ENCODE peak calls at places on chromosomes 13 and 19, in nine cellular contexts. One of them, this sample, is unnamed.

GRCh38 chr19:45764487-45764886 is 4.6 kb downstream of the SIX5 start:
- DNase-seq in lung: no peak
- DNase-seq in heart left ventricle: peak; percentile 35
- DNase-seq in WERI-Rb-1: no peak
- DNase-seq in breast epithelium: no peak
- DNase-seq in PC-9: no peak
- DNase-seq in hepatocyte: no peak
- DNase-seq in fibroblast of pulmonary artery: no peak
- DNase-seq in A673: no peak
- DNase-seq in this sample: no peak

GRCh38 chr13:43364210-43365041 is 341.0 kb downstream of the DNAJC15 start:
- DNase-seq in fibroblast of pulmonary artery: peak; percentile 88
- DNase-seq in breast epithelium: no peak
- DNase-seq in hepatocyte: no peak
- DNase-seq in A673: peak; percentile 81
- DNase-seq in PC-9: no peak
- DNase-seq in heart left ventricle: no peak
- DNase-seq in WERI-Rb-1: no peak
- DNase-seq in lung: no peak
- DNase-seq in this sample: peak; percentile 82

GRCh38 chr13:104871456-104871855 is 1664.0 kb downstream of the EFNB2 start:
- DNase-seq in heart left ventricle: no peak
- DNase-seq in fibroblast of pulmonary artery: no peak
- DNase-seq in A673: no peak
- DNase-seq in PC-9: no peak
- DNase-seq in lung: no peak
- DNase-seq in hepatocyte: no peak
- DNase-seq in breast epithelium: no peak
- DNase-seq in WERI-Rb-1: no peak
- DNase-seq in this sample: no peak

GRCh38 chr19:29942404-29943261 is 594 bp downstream of the URI1 start:
- DNase-seq in hepatocyte: peak; percentile 78
- DNase-seq in lung: peak; percentile 49
- DNase-seq in A673: peak; percentile 70
- DNase-seq in WERI-Rb-1: peak; percentile 58
- DNase-seq in fibroblast of pulmonary artery: no peak
- DNase-seq in heart left ventricle: peak; percentile 67
- DNase-seq in breast epithelium: no peak
- DNase-seq in PC-9: peak; percentile 60
- DNase-seq in this sample: peak; percentile 42

GRCh38 chr13:112651306-112651705 is 38.5 kb upstream of the ATP11A start:
- DNase-seq in heart left ventricle: no peak
- DNase-seq in lung: no peak
- DNase-seq in WERI-Rb-1: no peak
- DNase-seq in A673: no peak
- DNase-seq in PC-9: no peak
- DNase-seq in breast epithelium: no peak
- DNase-seq in fibroblast of pulmonary artery: peak; percentile 79
- DNase-seq in hepatocyte: no peak
- DNase-seq in this sample: peak; percentile 79

GRCh38 chr19:58063712-58064111 is 4.6 kb downstream of the ZNF135 start:
- DNase-seq in PC-9: no peak
- DNase-seq in lung: no peak
- DNase-seq in WERI-Rb-1: no peak
- DNase-seq in heart left ventricle: no peak
- DNase-seq in A673: no peak
- DNase-seq in breast epithelium: no peak
- DNase-seq in fibroblast of pulmonary artery: no peak
- DNase-seq in hepatocyte: no peak
- DNase-seq in this sample: no peak

GRCh38 chr19:44876930-44877530 is 14.0 kb upstream of the TOMM40 start:
- DNase-seq in breast epithelium: no peak
- DNase-seq in WERI-Rb-1: peak; percentile 87
- DNase-seq in hepatocyte: no peak
- DNase-seq in heart left ventricle: no peak
- DNase-seq in fibroblast of pulmonary artery: no peak
- DNase-seq in lung: no peak
- DNase-seq in A673: no peak
- DNase-seq in PC-9: no peak
- DNase-seq in this sample: no peak

GRCh38 chr13:74052402-74052928 is 81.7 kb downstream of the KLF12 start:
- DNase-seq in A673: no peak
- DNase-seq in breast epithelium: no peak
- DNase-seq in lung: no peak
- DNase-seq in fibroblast of pulmonary artery: no peak
- DNase-seq in WERI-Rb-1: no peak
- DNase-seq in heart left ventricle: no peak
- DNase-seq in hepatocyte: no peak
- DNase-seq in PC-9: no peak
- DNase-seq in this sample: no peak

GRCh38 chr13:95226932-95227718 is 74.1 kb downstream of the ABCC4 start:
- DNase-seq in breast epithelium: no peak
- DNase-seq in lung: no peak
- DNase-seq in heart left ventricle: no peak
- DNase-seq in PC-9: no peak
- DNase-seq in WERI-Rb-1: no peak
- DNase-seq in A673: no peak
- DNase-seq in fibroblast of pulmonary artery: no peak
- DNase-seq in hepatocyte: no peak
- DNase-seq in this sample: no peak

GRCh38 chr19:28694812-28695211 is 518.1 kb downstream of the UQCRFS1 start:
- DNase-seq in lung: no peak
- DNase-seq in A673: no peak
- DNase-seq in heart left ventricle: no peak
- DNase-seq in hepatocyte: no peak
- DNase-seq in fibroblast of pulmonary artery: no peak
- DNase-seq in breast epithelium: no peak
- DNase-seq in WERI-Rb-1: no peak
- DNase-seq in PC-9: no peak
- DNase-seq in this sample: no peak

GRCh38 chr19:56245062-56245740 is 27.3 kb upstream of the EDDM13 start:
- DNase-seq in A673: no peak
- DNase-seq in WERI-Rb-1: no peak
- DNase-seq in heart left ventricle: no peak
- DNase-seq in breast epithelium: no peak
- DNase-seq in PC-9: no peak
- DNase-seq in hepatocyte: no peak
- DNase-seq in fibroblast of pulmonary artery: no peak
- DNase-seq in lung: no peak
- DNase-seq in this sample: no peak

GRCh38 chr19:31770220-31770619 is 421.0 kb upstream of the TSHZ3 start:
- DNase-seq in fibroblast of pulmonary artery: no peak
- DNase-seq in WERI-Rb-1: no peak
- DNase-seq in heart left ventricle: no peak
- DNase-seq in A673: no peak
- DNase-seq in lung: no peak
- DNase-seq in hepatocyte: no peak
- DNase-seq in PC-9: no peak
- DNase-seq in breast epithelium: no peak
- DNase-seq in this sample: no peak

GRCh38 chr13:99577934-99578917 is 77.0 kb downstream of the TM9SF2 start:
- DNase-seq in PC-9: no peak
- DNase-seq in breast epithelium: no peak
- DNase-seq in fibroblast of pulmonary artery: peak; percentile 26
- DNase-seq in WERI-Rb-1: no peak
- DNase-seq in A673: peak; percentile 17
- DNase-seq in lung: no peak
- DNase-seq in heart left ventricle: no peak
- DNase-seq in hepatocyte: no peak
- DNase-seq in this sample: peak; percentile 16

GRCh38 chr19:36605839-36606478 is 846 bp downstream of the ZNF382 start:
- DNase-seq in fibroblast of pulmonary artery: peak; percentile 8
- DNase-seq in hepatocyte: no peak
- DNase-seq in lung: no peak
- DNase-seq in PC-9: no peak
- DNase-seq in heart left ventricle: no peak
- DNase-seq in breast epithelium: no peak
- DNase-seq in A673: peak; percentile 44
- DNase-seq in WERI-Rb-1: no peak
- DNase-seq in this sample: peak; percentile 41

GRCh38 chr19:13985771-13986347 is 20.3 kb downstream of the RFX1 start:
- DNase-seq in lung: no peak
- DNase-seq in fibroblast of pulmonary artery: no peak
- DNase-seq in hepatocyte: no peak
- DNase-seq in A673: no peak
- DNase-seq in heart left ventricle: no peak
- DNase-seq in breast epithelium: no peak
- DNase-seq in WERI-Rb-1: peak; percentile 27
- DNase-seq in PC-9: no peak
- DNase-seq in this sample: no peak
- H3K4me3 ChIP-seq in lung: no peak overlapping the region
- H3K4me3 ChIP-seq in fibroblast of pulmonary artery: no peak overlapping the region
- H3K4me3 ChIP-seq in hepatocyte: no peak overlapping the region
- H3K4me3 ChIP-seq in A673: no peak overlapping the region
- H3K4me3 ChIP-seq in heart left ventricle: no peak overlapping the region
- H3K4me3 ChIP-seq in breast epithelium: no peak overlapping the region
- H3K4me3 ChIP-seq in WERI-Rb-1: no peak overlapping the region
- H3K4me3 ChIP-seq in PC-9: no peak overlapping the region
- H3K4me3 ChIP-seq in this sample: no peak overlapping the region

DNA sequence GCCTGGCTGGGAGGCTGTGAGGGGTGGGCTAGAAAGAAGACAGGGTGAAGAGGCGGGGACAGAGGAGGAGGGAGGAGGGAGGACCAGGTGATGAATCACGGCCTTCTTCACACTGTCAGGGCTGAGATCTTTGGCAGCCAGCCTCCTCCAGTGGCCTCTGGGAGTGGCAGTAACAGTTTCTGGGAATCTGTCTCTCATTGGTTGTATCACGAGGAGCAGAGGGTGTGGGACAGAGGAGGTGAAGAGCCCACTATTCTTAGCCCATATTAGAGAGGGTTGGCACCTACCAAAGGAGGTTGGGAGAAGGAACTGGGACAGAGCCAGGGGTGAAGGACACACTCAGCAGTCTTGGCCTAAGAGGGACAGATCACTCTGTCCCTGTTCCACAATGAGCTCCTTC is 9.6 kb upstream of the ZNRF4 start:
- DNase-seq in heart left ventricle: no peak
- DNase-seq in WERI-Rb-1: no peak
- DNase-seq in hepatocyte: no peak
- DNase-seq in lung: no peak
- DNase-seq in A673: peak; percentile 51
- DNase-seq in fibroblast of pulmonary artery: no peak
- DNase-seq in breast epithelium: no peak
- DNase-seq in PC-9: no peak
- DNase-seq in this sample: peak; percentile 16
- TF ChIP-seq CTCF in heart left ventricle: no peak
- TF ChIP-seq CTCF in WERI-Rb-1: no peak
- TF ChIP-seq CTCF in hepatocyte: no peak
- TF ChIP-seq CTCF in lung: no peak
- TF ChIP-seq CTCF in A673: no peak
- TF ChIP-seq CTCF in fibroblast of pulmonary artery: no peak
- TF ChIP-seq CTCF in breast epithelium: no peak
- TF ChIP-seq CTCF in PC-9: no peak
- TF ChIP-seq CTCF in this sample: no peak

DNA sequence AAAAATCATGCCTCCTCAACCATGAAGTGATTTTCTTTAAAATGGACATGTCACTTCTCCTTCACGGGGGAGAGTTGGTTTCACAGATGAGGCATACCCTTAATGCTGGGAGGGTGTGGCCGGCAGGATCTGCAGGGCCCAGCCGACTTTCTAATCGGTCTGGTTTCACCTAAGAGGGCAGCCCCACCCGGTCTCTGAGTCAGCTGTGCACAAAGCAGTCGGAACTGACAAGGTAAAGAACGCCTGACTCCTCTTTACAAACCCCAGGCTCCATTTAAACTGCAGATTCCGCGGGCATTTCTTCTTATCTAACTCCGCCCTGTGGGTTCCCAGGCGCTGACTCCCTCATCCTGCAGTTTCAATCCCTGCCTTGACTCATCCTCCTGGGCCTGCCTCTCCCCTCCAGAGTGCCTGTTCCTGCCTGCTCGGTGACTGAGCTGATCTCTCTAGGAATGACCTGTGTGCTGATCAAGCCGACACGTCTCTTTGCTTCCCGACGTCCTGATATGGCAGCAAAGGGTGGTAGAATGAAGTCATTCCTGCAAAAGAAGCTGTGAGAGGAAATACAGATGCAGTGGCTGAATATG is 63.4 kb downstream of the EFNB2 start:
- DNase-seq in lung: peak; percentile 52
- DNase-seq in WERI-Rb-1: no peak
- DNase-seq in fibroblast of pulmonary artery: peak; percentile 80
- DNase-seq in A673: no peak
- DNase-seq in hepatocyte: peak; percentile 94
- DNase-seq in breast epithelium: no peak
- DNase-seq in heart left ventricle: no peak
- DNase-seq in PC-9: peak; percentile 88
- DNase-seq in this sample: peak; percentile 75
- H3K4me3 ChIP-seq in lung: no peak overlapping the region
- H3K4me3 ChIP-seq in WERI-Rb-1: no peak overlapping the region
- H3K4me3 ChIP-seq in fibroblast of pulmonary artery: peak overlapping the region; percentile 21
- H3K4me3 ChIP-seq in A673: no peak overlapping the region
- H3K4me3 ChIP-seq in hepatocyte: no peak overlapping the region
- H3K4me3 ChIP-seq in breast epithelium: no peak overlapping the region
- H3K4me3 ChIP-seq in heart left ventricle: no peak overlapping the region
- H3K4me3 ChIP-seq in PC-9: peak overlapping the region; percentile 41
- H3K4me3 ChIP-seq in this sample: no peak overlapping the region

GRCh38 chr19:16373539-16373938 is 48.9 kb downstream of the KLF2 start:
- DNase-seq in hepatocyte: no peak
- DNase-seq in breast epithelium: no peak
- DNase-seq in WERI-Rb-1: no peak
- DNase-seq in PC-9: no peak
- DNase-seq in fibroblast of pulmonary artery: peak; percentile 54
- DNase-seq in heart left ventricle: no peak
- DNase-seq in lung: no peak
- DNase-seq in A673: no peak
- DNase-seq in this sample: peak; percentile 75

GRCh38 chr19:16373989-16374388 is 49.4 kb downstream of the KLF2 start:
- DNase-seq in A673: no peak
- DNase-seq in lung: no peak
- DNase-seq in hepatocyte: no peak
- DNase-seq in WERI-Rb-1: no peak
- DNase-seq in PC-9: no peak
- DNase-seq in breast epithelium: no peak
- DNase-seq in fibroblast of pulmonary artery: no peak
- DNase-seq in heart left ventricle: no peak
- DNase-seq in this sample: no peak

GRCh38 chr19:16372065-16372915 is 47.7 kb downstream of the KLF2 start:
- DNase-seq in fibroblast of pulmonary artery: no peak
- DNase-seq in lung: no peak
- DNase-seq in breast epithelium: no peak
- DNase-seq in heart left ventricle: no peak
- DNase-seq in hepatocyte: no peak
- DNase-seq in A673: no peak
- DNase-seq in PC-9: no peak
- DNase-seq in WERI-Rb-1: no peak
- DNase-seq in this sample: no peak

GRCh38 chr19:16374436-16374835 is 49.8 kb downstream of the KLF2 start:
- DNase-seq in WERI-Rb-1: no peak
- DNase-seq in heart left ventricle: no peak
- DNase-seq in lung: no peak
- DNase-seq in PC-9: no peak
- DNase-seq in breast epithelium: no peak
- DNase-seq in A673: no peak
- DNase-seq in hepatocyte: no peak
- DNase-seq in fibroblast of pulmonary artery: no peak
- DNase-seq in this sample: no peak

DNA sequence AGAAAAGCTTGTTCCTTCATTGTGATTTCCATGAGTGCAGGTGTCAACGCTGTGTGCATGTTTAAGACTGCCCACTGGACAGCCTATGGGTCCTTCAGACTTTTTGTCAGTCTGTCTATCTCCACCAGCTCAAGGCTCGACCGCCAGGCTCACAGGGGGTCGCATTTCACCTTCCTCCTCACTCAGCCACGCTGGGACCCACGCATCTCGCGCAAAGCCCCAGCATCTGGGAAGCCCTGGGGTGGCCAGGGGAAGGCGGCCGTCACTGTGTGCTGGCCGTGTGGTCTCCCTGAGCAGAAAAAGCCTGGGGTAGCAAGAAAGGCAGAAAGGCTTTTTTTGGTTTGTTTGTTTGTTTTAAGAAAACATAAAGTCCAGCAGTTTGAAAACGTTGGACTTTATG is 48.5 kb downstream of the KLF2 start:
- DNase-seq in PC-9: no peak
- DNase-seq in fibroblast of pulmonary artery: no peak
- DNase-seq in lung: no peak
- DNase-seq in hepatocyte: no peak
- DNase-seq in WERI-Rb-1: no peak
- DNase-seq in breast epithelium: no peak
- DNase-seq in heart left ventricle: no peak
- DNase-seq in A673: no peak
- DNase-seq in this sample: no peak
- TF ChIP-seq CTCF in PC-9: no peak
- TF ChIP-seq CTCF in fibroblast of pulmonary artery: no peak
- TF ChIP-seq CTCF in lung: no peak
- TF ChIP-seq CTCF in hepatocyte: no peak
- TF ChIP-seq CTCF in WERI-Rb-1: no peak
- TF ChIP-seq CTCF in breast epithelium: no peak
- TF ChIP-seq CTCF in heart left ventricle: no peak
- TF ChIP-seq CTCF in A673: no peak
- TF ChIP-seq CTCF in this sample: no peak

This sample was measured in cardiac fibroblast.